ENCODE peak calls at places on chromosomes 1 and 21, in ten cellular contexts. C is stimulated activated CD8-positive, alpha-beta memory T cell treated with anti-CD3 and anti-CD28 coated beads, Interleukin-7, amount 100 ng/mL, for 1 hour; R is head of caudate nucleus; Z is A172; P is NCI-H1417; K is GM19239; O is activated T-cell treated with anti-CD3 and anti-CD28 coated beads for 24 hours; I is heart right ventricle; G is BJ; E is activated CD4-positive, alpha-beta T cell treated with anti-CD3 and anti-CD28 coated beads for 24 hours. J is an unnamed sample.

GRCh38 chr1:90835661-90836344 is 118.7 kb upstream of the BARHL2 start:
- DNase-seq in G (no peak), K (no peak), I (peak; percentile 20), R (no peak), P (no peak), Z (no peak), E (no peak), C (no peak), O (no peak), J (no peak)

GRCh38 chr1:2076826-2077225 is 26.6 kb downstream of the PRKCZ start:
- DNase-seq in G (no peak), O (no peak), C (no peak), Z (no peak), I (peak; percentile 3), R (no peak), E (no peak), P (no peak), K (no peak), J (no peak)

GRCh38 chr1:172203902-172204301 is 216.6 kb upstream of the C1orf105 start:
- DNase-seq in P (no peak), K (no peak), I (no peak), R (no peak), C (no peak), G (no peak), O (no peak), E (no peak), Z (no peak), J (no peak)

GRCh38 chr1:35568975-35569395 is 4.1 kb upstream of the TFAP2E start:
- DNase-seq in O (peak; percentile 57), E (peak; percentile 53), I (no peak), C (peak; percentile 47), Z (peak; percentile 59), G (no peak), P (peak; percentile 43), K (peak; percentile 91), R (peak; percentile 72), J (peak; percentile 62)

GRCh38 chr1:212589434-212589833 is 19.1 kb upstream of the ATF3 start:
- DNase-seq in E (no peak), K (no peak), G (no peak), O (no peak), C (no peak), R (no peak), P (no peak), I (no peak), Z (no peak), J (no peak)

GRCh38 chr1:33222381-33222780 is 33.9 kb upstream of the ZNF362 start:
- DNase-seq in P (no peak), O (no peak), I (no peak), C (no peak), R (no peak), Z (no peak), G (no peak), K (no peak), E (no peak), J (no peak)

GRCh38 chr1:210700511-210700910 is 371.8 kb downstream of the HHAT start:
- DNase-seq in E (no peak), I (no peak), K (no peak), C (no peak), G (no peak), P (no peak), O (no peak), R (no peak), Z (no peak), J (no peak)

GRCh38 chr1:185917646-185918045 is 183.5 kb downstream of the HMCN1 start:
- DNase-seq in E (no peak), R (no peak), K (no peak), O (no peak), Z (peak; percentile 85), C (no peak), I (no peak), P (no peak), G (no peak), J (no peak)

GRCh38 chr21:22154579-22155274 is 1156.5 kb downstream of the NCAM2 start:
- DNase-seq in G (no peak), K (no peak), Z (no peak), R (no peak), E (no peak), P (no peak), I (no peak), O (no peak), C (no peak), J (no peak)

GRCh38 chr1:111062624-111063023 is 77.3 kb downstream of the DRAM2 start:
- DNase-seq in C (no peak), K (no peak), I (no peak), E (no peak), P (no peak), O (no peak), R (no peak), G (no peak), Z (no peak), J (no peak)

GRCh38 chr1:48674641-48675040 is 102.0 kb downstream of the BEND5 start:
- DNase-seq in R (no peak), C (no peak), I (no peak), P (no peak), E (no peak), Z (peak; percentile 74), K (no peak), O (no peak), G (peak; percentile 5), J (no peak)

GRCh38 chr1:52426391-52426790 is 22.0 kb downstream of the PRPF38A start:
- DNase-seq in E (no peak), C (no peak), G (no peak), I (no peak), K (no peak), R (no peak), P (no peak), Z (no peak), O (no peak), J (no peak)

GRCh38 chr1:78225153-78225552 is 179.4 kb downstream of the GIPC2 start:
- DNase-seq in P (no peak), R (no peak), C (no peak), K (no peak), E (no peak), G (no peak), I (no peak), Z (no peak), O (no peak), J (no peak)

GRCh38 chr1:212860713-212861581 is 2.9 kb downstream of the FLVCR1 start:
- DNase-seq in Z (peak; percentile 21), G (no peak), O (no peak), I (no peak), E (no peak), C (no peak), R (no peak), K (no peak), P (no peak), J (no peak)

GRCh38 chr1:46301406-46302090 is 1.9 kb downstream of the LRRC41 start:
- DNase-seq in E (no peak), G (no peak), R (no peak), O (no peak), Z (no peak), K (no peak), P (no peak), I (peak; percentile 60), C (no peak), J (peak; percentile 20)

GRCh38 chr21:41659791-41660560 is 106.9 kb downstream of the RIPK4 start:
- DNase-seq in G (no peak), O (no peak), Z (peak; percentile 92), C (no peak), R (no peak), I (no peak), K (no peak), E (no peak), P (no peak), J (no peak)

GRCh38 chr1:152577168-152577567 is 3.1 kb downstream of the LCE3D start:
- DNase-seq in C (no peak), R (no peak), G (no peak), I (no peak), Z (no peak), E (no peak), K (no peak), P (no peak), O (no peak), J (no peak)

GRCh38 chr1:170162385-170163226 is 16.8 kb downstream of the NTMT2 start:
- DNase-seq in G (peak; percentile 73), O (no peak), C (no peak), P (no peak), K (no peak), Z (peak; percentile 91), E (no peak), I (no peak), R (no peak), J (no peak)

GRCh38 chr1:7373936-7374760 is 396.9 kb upstream of the VAMP3 start:
- DNase-seq in G (no peak), R (no peak), C (no peak), Z (no peak), I (no peak), E (no peak), O (no peak), P (no peak), K (no peak), J (no peak)

GRCh38 chr1:117060441-117061317 is 553 bp downstream of the TTF2 start:
- DNase-seq in R (no peak), G (no peak), Z (peak; percentile 44), P (peak; percentile 27), C (no peak), O (no peak), I (no peak), E (no peak), K (no peak), J (no peak)

J was measured in AML-193.